ENCODE peak calls at places on chromosomes 6 and 20, in eight cellular contexts. Y is HFF-Myc, O is progenitor cell of endocrine pancreas, F is activated B cell treated with CpG ODN at 0.5 μM for 24 hours, Q is GM12865, L is Calu3, P is colonic mucosa, A is upper lobe of left lung. R is an unnamed sample.

GRCh38 chr6:76435174-76435573 is 362.7 kb upstream of the IMPG1 start:
- DNase-seq in Y (no peak), O (no peak), F (no peak), Q (no peak), L (no peak), P (no peak), A (no peak), R (no peak)

GRCh38 chr6:51339728-51340127 is 521.1 kb downstream of the TFAP2B start:
- DNase-seq in Y (no peak), O (no peak), F (no peak), Q (no peak), L (peak; percentile 17), P (no peak), A (no peak), R (no peak)

GRCh38 chr20:24050119-24050518 is 61.5 kb upstream of the GGTLC1 start:
- DNase-seq in Y (no peak), O (no peak), F (no peak), Q (no peak), L (no peak), P (no peak), A (no peak), R (no peak)

GRCh38 chr6:142943746-142944125 is 1.2 kb downstream of the HIVEP2 start:
- DNase-seq in Y (no peak), O (no peak), F (peak; percentile 29), Q (peak; percentile 63), L (peak; percentile 2), P (peak; percentile 29), A (no peak), R (no peak)

GRCh38 chr6:95431637-95432228 is 145.6 kb upstream of the MANEA start:
- DNase-seq in Y (peak; percentile 5), O (peak; percentile 27), F (no peak), Q (peak; percentile 52), L (peak; percentile 57), P (peak; percentile 30), A (no peak), R (peak; percentile 38)

GRCh38 chr6:88428068-88428467 is 261.9 kb upstream of the CNR1 start:
- DNase-seq in Y (no peak), O (no peak), F (no peak), Q (no peak), L (no peak), P (no peak), A (no peak), R (no peak)

GRCh38 chr6:12818324-12818723 is 101.8 kb downstream of the PHACTR1 start:
- DNase-seq in Y (no peak), O (no peak), F (no peak), Q (no peak), L (no peak), P (no peak), A (no peak), R (no peak)

GRCh38 chr6:152338335-152339125 is 298.6 kb downstream of the SYNE1 start:
- DNase-seq in Y (no peak), O (no peak), F (peak; percentile 40), Q (peak; percentile 48), L (peak; percentile 40), P (peak; percentile 41), A (no peak), R (peak; percentile 60)

GRCh38 chr6:5499644-5500306 is 238.5 kb downstream of the FARS2 start:
- DNase-seq in Y (no peak), O (no peak), F (no peak), Q (no peak), L (no peak), P (no peak), A (no peak), R (no peak)

GRCh38 chr6:108550256-108550655 is 10.5 kb upstream of the FOXO3 start:
- DNase-seq in Y (no peak), O (no peak), F (no peak), Q (no peak), L (no peak), P (no peak), A (no peak), R (no peak)

GRCh38 chr6:72413884-72414283 is 208.0 kb upstream of the KCNQ5 start:
- DNase-seq in Y (no peak), O (no peak), F (no peak), Q (no peak), L (peak; percentile 18), P (no peak), A (no peak), R (no peak)

GRCh38 chr6:133187657-133188453 is 53.3 kb upstream of the EYA4 start:
- DNase-seq in Y (no peak), O (no peak), F (no peak), Q (no peak), L (no peak), P (no peak), A (no peak), R (no peak)

GRCh38 chr6:25889877-25890853 is 16.1 kb upstream of the SLC17A3 start:
- DNase-seq in Y (peak; percentile 19), O (peak; percentile 22), F (no peak), Q (peak; percentile 14), L (peak; percentile 66), P (peak; percentile 57), A (no peak), R (peak; percentile 19)
- TF ChIP-seq CTCF in Y (peak; percentile 39), O (peak; percentile 72), F (no peak), Q (peak; percentile 28), L (peak; percentile 55), P (peak; percentile 21), A (peak; percentile 41), R (peak; percentile 42)

GRCh38 chr6:14466278-14466677 is 348.7 kb downstream of the CD83 start:
- DNase-seq in Y (no peak), O (no peak), F (no peak), Q (no peak), L (no peak), P (no peak), A (no peak), R (no peak)

GRCh38 chr6:14463110-14463509 is 345.5 kb downstream of the CD83 start:
- DNase-seq in Y (no peak), O (no peak), F (no peak), Q (no peak), L (no peak), P (no peak), A (no peak), R (no peak)

GRCh38 chr6:14462135-14462905 is 344.7 kb downstream of the CD83 start:
- DNase-seq in Y (no peak), O (no peak), F (no peak), Q (no peak), L (no peak), P (no peak), A (no peak), R (no peak)

GRCh38 chr6:14464716-14465115 is 347.1 kb downstream of the CD83 start:
- DNase-seq in Y (no peak), O (no peak), F (no peak), Q (no peak), L (no peak), P (no peak), A (no peak), R (no peak)

GRCh38 chr6:14464049-14464448 is 346.5 kb downstream of the CD83 start:
- DNase-seq in Y (no peak), O (no peak), F (no peak), Q (no peak), L (no peak), P (no peak), A (no peak), R (no peak)
- TF ChIP-seq CTCF in Y (no peak), O (no peak), F (no peak), Q (no peak), L (no peak), P (no peak), A (no peak), R (no peak)

DNA sequence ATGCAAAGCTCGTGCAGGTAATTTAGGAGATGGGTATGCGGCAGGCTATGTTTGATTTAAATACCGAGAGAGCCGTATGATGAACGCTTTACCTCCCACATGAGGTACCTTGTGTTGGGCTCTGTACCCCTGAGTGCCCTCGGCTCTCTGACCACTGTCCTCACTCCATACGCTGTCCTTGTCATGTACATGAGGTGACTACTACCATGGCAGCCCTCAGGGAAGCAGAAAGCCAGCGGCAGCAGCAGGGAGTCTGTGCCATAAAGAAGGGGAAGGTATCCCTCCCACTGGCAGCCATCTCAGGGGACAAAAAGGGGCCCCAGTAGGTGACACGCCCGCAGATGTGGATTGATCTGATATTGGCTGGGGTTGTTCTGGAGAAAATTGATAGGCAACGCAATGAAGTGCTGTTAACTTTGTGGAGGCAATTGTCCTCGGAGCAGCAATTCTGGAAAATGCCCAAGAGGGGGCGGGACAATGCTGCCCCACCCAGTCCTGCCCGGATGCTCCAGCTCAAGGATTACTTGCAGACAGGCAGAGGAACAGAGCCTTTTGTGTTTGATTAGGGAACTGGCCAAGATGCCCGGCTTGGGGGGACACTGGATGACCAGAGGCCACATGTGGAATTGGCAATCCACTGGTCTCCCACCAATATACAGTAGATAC is 38.0 kb upstream of the HSF2 start:
- DNase-seq in Y (no peak), O (no peak), F (no peak), Q (no peak), L (no peak), P (no peak), A (no peak), R (no peak)
- TF ChIP-seq CTCF in Y (no peak), O (no peak), F (no peak), Q (no peak), L (no peak), P (no peak), A (no peak), R (no peak)

GRCh38 chr6:70221025-70221714 is 81.7 kb downstream of the COL9A1 start:
- DNase-seq in Y (peak; percentile 4), O (no peak), F (no peak), Q (peak; percentile 23), L (peak; percentile 28), P (no peak), A (no peak), R (peak; percentile 28)
- TF ChIP-seq CTCF in Y (peak; percentile 61), O (peak; percentile 88), F (no peak), Q (peak; percentile 50), L (peak; percentile 77), P (peak; percentile 81), A (peak; percentile 66), R (peak; percentile 94)

DNA sequence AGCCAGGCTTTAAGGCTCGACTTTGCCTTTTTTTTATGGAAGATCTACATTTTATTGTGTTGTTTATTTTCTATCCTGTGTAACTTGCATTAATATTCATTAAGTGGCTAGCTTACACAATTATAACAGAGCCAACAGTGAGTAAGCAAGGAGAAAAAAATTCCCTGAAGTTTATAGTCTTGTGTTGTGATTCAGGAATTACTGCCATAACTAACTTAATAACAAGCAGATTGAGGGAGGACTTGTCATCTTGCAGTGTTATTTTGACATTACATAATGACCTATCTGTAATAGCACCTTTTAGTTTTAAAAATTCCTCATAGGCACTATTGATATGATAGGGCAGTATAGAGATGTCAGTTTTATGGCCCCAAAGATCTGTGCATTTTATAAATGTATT is 122.8 kb downstream of the SMAP1 start:
- DNase-seq in Y (no peak), O (no peak), F (no peak), Q (no peak), L (no peak), P (no peak), A (no peak), R (no peak)
- TF ChIP-seq CTCF in Y (no peak), O (no peak), F (no peak), Q (no peak), L (no peak), P (no peak), A (no peak), R (no peak)

R was measured in glutamatergic neuron.